ENCODE peak calls at places on chromosomes 1 and 21, in six cellular contexts. One of them, this sample, is unnamed.

GRCh38 chr1:19153169-19153568 is 56.9 kb downstream of the UBR4 start:
- DNase-seq in endothelial cell of umbilical vein: no peak
- DNase-seq in thoracic aorta: no peak
- DNase-seq in adrenal gland: no peak
- DNase-seq in spleen: no peak
- DNase-seq in MG63: no peak
- DNase-seq in this sample: no peak

GRCh38 chr1:53398091-53398490 is 61.1 kb upstream of the DMRTB1 start:
- DNase-seq in endothelial cell of umbilical vein: no peak
- DNase-seq in thoracic aorta: no peak
- DNase-seq in adrenal gland: no peak
- DNase-seq in spleen: no peak
- DNase-seq in MG63: no peak
- DNase-seq in this sample: no peak

GRCh38 chr1:16158993-16159831 is 3.3 kb upstream of the EPHA2 start:
- DNase-seq in endothelial cell of umbilical vein: no peak
- DNase-seq in thoracic aorta: no peak
- DNase-seq in adrenal gland: no peak
- DNase-seq in spleen: no peak
- DNase-seq in MG63: no peak
- DNase-seq in this sample: no peak

GRCh38 chr1:16180291-16180824 is 24.5 kb upstream of the EPHA2 start:
- DNase-seq in endothelial cell of umbilical vein: no peak
- DNase-seq in thoracic aorta: no peak
- DNase-seq in adrenal gland: no peak
- DNase-seq in spleen: no peak
- DNase-seq in MG63: no peak
- DNase-seq in this sample: no peak

GRCh38 chr21:41045534-41046268 is 122.3 kb upstream of the BACE2 start:
- DNase-seq in endothelial cell of umbilical vein: no peak
- DNase-seq in thoracic aorta: no peak
- DNase-seq in adrenal gland: no peak
- DNase-seq in spleen: no peak
- DNase-seq in MG63: no peak
- DNase-seq in this sample: no peak

GRCh38 chr1:10152709-10153284 is 57.6 kb upstream of the KIF1B start:
- DNase-seq in endothelial cell of umbilical vein: peak; percentile 58
- DNase-seq in thoracic aorta: peak; percentile 8
- DNase-seq in adrenal gland: peak; percentile 56
- DNase-seq in spleen: peak; percentile 76
- DNase-seq in MG63: peak; percentile 34
- DNase-seq in this sample: no peak

GRCh38 chr1:185337221-185337620 is 20.2 kb upstream of the IVNS1ABP start:
- DNase-seq in endothelial cell of umbilical vein: no peak
- DNase-seq in thoracic aorta: no peak
- DNase-seq in adrenal gland: no peak
- DNase-seq in spleen: no peak
- DNase-seq in MG63: no peak
- DNase-seq in this sample: no peak

GRCh38 chr1:119947468-119947867 is 51.2 kb upstream of the ADAM30 start:
- DNase-seq in endothelial cell of umbilical vein: no peak
- DNase-seq in thoracic aorta: no peak
- DNase-seq in adrenal gland: no peak
- DNase-seq in spleen: no peak
- DNase-seq in MG63: no peak
- DNase-seq in this sample: peak; percentile 77

GRCh38 chr1:94121411-94121821 is 468 bp upstream of the ABCA4 start:
- DNase-seq in endothelial cell of umbilical vein: no peak
- DNase-seq in thoracic aorta: no peak
- DNase-seq in adrenal gland: no peak
- DNase-seq in spleen: no peak
- DNase-seq in MG63: no peak
- DNase-seq in this sample: no peak

GRCh38 chr1:234579967-234580366 is 30.0 kb downstream of the IRF2BP2 start:
- DNase-seq in endothelial cell of umbilical vein: peak; percentile 14
- DNase-seq in thoracic aorta: no peak
- DNase-seq in adrenal gland: no peak
- DNase-seq in spleen: no peak
- DNase-seq in MG63: no peak
- DNase-seq in this sample: no peak

GRCh38 chr21:43370091-43370658 is 56.8 kb downstream of the SIK1 start:
- DNase-seq in endothelial cell of umbilical vein: no peak
- DNase-seq in thoracic aorta: no peak
- DNase-seq in adrenal gland: peak; percentile 32
- DNase-seq in spleen: no peak
- DNase-seq in MG63: no peak
- DNase-seq in this sample: no peak

GRCh38 chr1:223556414-223557124 is 108.9 kb downstream of the CAPN8 start:
- DNase-seq in endothelial cell of umbilical vein: peak; percentile 46
- DNase-seq in thoracic aorta: no peak
- DNase-seq in adrenal gland: peak; percentile 55
- DNase-seq in spleen: no peak
- DNase-seq in MG63: peak; percentile 31
- DNase-seq in this sample: no peak

GRCh38 chr1:207393610-207394009 is 60.5 kb upstream of the CR2 start:
- DNase-seq in endothelial cell of umbilical vein: peak; percentile 91
- DNase-seq in thoracic aorta: no peak
- DNase-seq in adrenal gland: peak; percentile 19
- DNase-seq in spleen: no peak
- DNase-seq in MG63: peak; percentile 82
- DNase-seq in this sample: peak; percentile 96

GRCh38 chr1:12617901-12618660 is at the start of gene DHRS3:
- DNase-seq in endothelial cell of umbilical vein: peak; percentile 94
- DNase-seq in thoracic aorta: no peak
- DNase-seq in adrenal gland: peak; percentile 76
- DNase-seq in spleen: peak; percentile 90
- DNase-seq in MG63: peak; percentile 90
- DNase-seq in this sample: peak; percentile 69

GRCh38 chr1:167344112-167344511 is 123.4 kb downstream of the POU2F1 start:
- DNase-seq in endothelial cell of umbilical vein: no peak
- DNase-seq in thoracic aorta: no peak
- DNase-seq in adrenal gland: no peak
- DNase-seq in spleen: no peak
- DNase-seq in MG63: no peak
- DNase-seq in this sample: no peak

DNA sequence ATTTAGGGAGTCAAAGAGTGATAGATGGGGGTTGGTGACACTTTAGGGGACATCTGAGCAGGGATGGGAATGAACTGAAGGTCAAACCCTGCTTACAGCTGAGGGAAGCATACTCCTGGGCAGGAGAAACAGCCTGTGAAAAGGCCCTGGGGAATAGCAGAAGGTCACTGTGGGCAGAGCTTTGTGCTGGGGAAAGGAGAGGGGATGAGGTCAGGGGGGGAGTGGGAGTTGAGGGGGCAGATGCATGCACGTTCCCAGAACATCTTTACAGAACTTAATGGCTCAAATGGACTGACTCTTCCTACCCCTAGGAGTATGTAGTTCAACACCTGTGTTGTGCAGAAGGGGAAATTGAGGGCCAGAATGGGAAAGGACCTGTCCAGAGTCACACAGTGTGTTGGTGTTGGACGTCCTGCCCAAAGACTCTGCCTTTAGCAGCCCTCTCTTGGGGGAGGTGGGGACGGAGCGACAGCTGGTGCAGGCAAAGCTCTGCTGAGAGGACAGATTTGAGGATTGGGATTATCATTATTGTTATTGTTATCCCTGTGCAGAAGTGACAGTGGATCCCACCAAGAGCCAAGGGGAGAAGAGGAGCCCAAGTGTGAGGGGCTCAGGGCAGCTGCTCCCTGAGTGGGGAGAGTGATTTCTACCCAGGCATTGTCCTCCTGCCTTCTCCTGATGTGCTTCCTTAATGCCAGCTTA is 116.5 kb downstream of the PTPRU start:
- DNase-seq in endothelial cell of umbilical vein: no peak
- DNase-seq in thoracic aorta: no peak
- DNase-seq in adrenal gland: no peak
- DNase-seq in spleen: no peak
- DNase-seq in MG63: no peak
- DNase-seq in this sample: no peak
- H3K36me3 ChIP-seq in endothelial cell of umbilical vein: no peaks in the 10 kb centered on the region
- H3K36me3 ChIP-seq in thoracic aorta: no peaks in the 10 kb centered on the region
- H3K36me3 ChIP-seq in adrenal gland: no peaks in the 10 kb centered on the region
- H3K36me3 ChIP-seq in spleen: no peaks in the 10 kb centered on the region
- H3K36me3 ChIP-seq in MG63: no peaks in the 10 kb centered on the region
- H3K36me3 ChIP-seq in this sample: no peaks in the 10 kb centered on the region

GRCh38 chr1:59045137-59045536 is 251.8 kb upstream of the FGGY start:
- DNase-seq in endothelial cell of umbilical vein: no peak
- DNase-seq in thoracic aorta: no peak
- DNase-seq in adrenal gland: no peak
- DNase-seq in spleen: no peak
- DNase-seq in MG63: no peak
- DNase-seq in this sample: no peak
- H3K36me3 ChIP-seq in endothelial cell of umbilical vein: no peaks in the 10 kb centered on the region
- H3K36me3 ChIP-seq in thoracic aorta: no peaks in the 10 kb centered on the region
- H3K36me3 ChIP-seq in adrenal gland: no peaks in the 10 kb centered on the region
- H3K36me3 ChIP-seq in spleen: no peaks in the 10 kb centered on the region
- H3K36me3 ChIP-seq in MG63: no peaks in the 10 kb centered on the region
- H3K36me3 ChIP-seq in this sample: no peaks in the 10 kb centered on the region

GRCh38 chr1:23963617-23964234 is 4.1 kb downstream of the PNRC2 start:
- DNase-seq in endothelial cell of umbilical vein: no peak
- DNase-seq in thoracic aorta: no peak
- DNase-seq in adrenal gland: no peak
- DNase-seq in spleen: no peak
- DNase-seq in MG63: no peak
- DNase-seq in this sample: no peak

GRCh38 chr1:23967871-23968270 is 8.2 kb downstream of the PNRC2 start:
- DNase-seq in endothelial cell of umbilical vein: no peak
- DNase-seq in thoracic aorta: no peak
- DNase-seq in adrenal gland: no peak
- DNase-seq in spleen: no peak
- DNase-seq in MG63: no peak
- DNase-seq in this sample: no peak

GRCh38 chr1:23966973-23967493 is 7.4 kb downstream of the PNRC2 start:
- DNase-seq in endothelial cell of umbilical vein: no peak
- DNase-seq in thoracic aorta: no peak
- DNase-seq in adrenal gland: no peak
- DNase-seq in spleen: no peak
- DNase-seq in MG63: no peak
- DNase-seq in this sample: no peak

GRCh38 chr1:23964790-23965740 is 5.4 kb downstream of the PNRC2 start:
- DNase-seq in endothelial cell of umbilical vein: peak; percentile 60
- DNase-seq in thoracic aorta: no peak
- DNase-seq in adrenal gland: no peak
- DNase-seq in spleen: no peak
- DNase-seq in MG63: no peak
- DNase-seq in this sample: no peak

GRCh38 chr1:23964235-23964668 is 4.6 kb downstream of the PNRC2 start:
- DNase-seq in endothelial cell of umbilical vein: no peak
- DNase-seq in thoracic aorta: no peak
- DNase-seq in adrenal gland: no peak
- DNase-seq in spleen: no peak
- DNase-seq in MG63: no peak
- DNase-seq in this sample: no peak
- H3K36me3 ChIP-seq in endothelial cell of umbilical vein: peaks cover 18% of the 10 kb centered on the region
- H3K36me3 ChIP-seq in thoracic aorta: peaks cover 9% of the 10 kb centered on the region
- H3K36me3 ChIP-seq in adrenal gland: peaks cover 47% of the 10 kb centered on the region
- H3K36me3 ChIP-seq in spleen: peaks cover 12% of the 10 kb centered on the region
- H3K36me3 ChIP-seq in MG63: peaks cover 75% of the 10 kb centered on the region
- H3K36me3 ChIP-seq in this sample: peaks cover 2% of the 10 kb centered on the region

GRCh38 chr21:33451634-33452071 is 28.1 kb downstream of the TMEM50B start:
- DNase-seq in endothelial cell of umbilical vein: no peak
- DNase-seq in thoracic aorta: no peak
- DNase-seq in adrenal gland: no peak
- DNase-seq in spleen: no peak
- DNase-seq in MG63: no peak
- DNase-seq in this sample: no peak
- H3K36me3 ChIP-seq in endothelial cell of umbilical vein: peaks cover 4% of the 10 kb centered on the region
- H3K36me3 ChIP-seq in thoracic aorta: peaks cover 3% of the 10 kb centered on the region
- H3K36me3 ChIP-seq in adrenal gland: peaks cover 13% of the 10 kb centered on the region
- H3K36me3 ChIP-seq in spleen: peaks cover 10% of the 10 kb centered on the region
- H3K36me3 ChIP-seq in MG63: no peaks in the 10 kb centered on the region
- H3K36me3 ChIP-seq in this sample: peaks cover 1% of the 10 kb centered on the region

This sample was measured in BJ.